ENCODE peak calls at places on chromosomes 11 and 22, in eight cellular contexts. S is effector memory CD4-positive, alpha-beta T cell; B is prostate gland; H is SK-N-SH; C is CD4-positive, alpha-beta memory T cell; L is heart right ventricle; T is psoas muscle; O is A549. I is an unnamed sample.

GRCh38 chr11:6498121-6498520 is 1.0 kb downstream of the DNHD1 start:
- DNase-seq in S (no peak), C (no peak), H (no peak), B (no peak), L (no peak), O (no peak), T (no peak), I (no peak)

GRCh38 chr11:86586307-86586706 is 86.1 kb downstream of the ME3 start:
- DNase-seq in C (no peak), L (no peak), S (no peak), O (no peak), T (no peak), B (no peak), H (no peak), I (no peak)

GRCh38 chr11:126456783-126457542 is 101.5 kb downstream of the ST3GAL4 start:
- DNase-seq in T (no peak), O (no peak), L (no peak), S (no peak), H (peak; percentile 73), B (no peak), C (no peak), I (no peak)

GRCh38 chr11:107999759-108000455 is 8.8 kb upstream of the CUL5 start:
- DNase-seq in L (no peak), T (no peak), O (peak; percentile 67), C (peak; percentile 21), H (peak; percentile 56), B (no peak), S (no peak), I (no peak)

GRCh38 chr22:49344196-49344595 is 483.5 kb downstream of the BRD1 start:
- DNase-seq in L (no peak), S (no peak), O (no peak), T (no peak), B (no peak), H (no peak), C (no peak), I (no peak)

GRCh38 chr11:62565100-62565802 is 8.4 kb downstream of the EEF1G start:
- DNase-seq in B (no peak), S (no peak), T (no peak), C (no peak), H (no peak), O (no peak), L (no peak), I (no peak)

GRCh38 chr11:118785362-118785761 is 5.6 kb downstream of the DDX6 start:
- DNase-seq in H (no peak), C (no peak), L (no peak), T (no peak), B (no peak), O (no peak), S (peak; percentile 6), I (no peak)

GRCh38 chr22:50610041-50610451 is 9.5 kb downstream of the MAPK8IP2 start:
- DNase-seq in T (no peak), L (no peak), S (no peak), C (no peak), B (no peak), O (no peak), H (no peak), I (no peak)

GRCh38 chr22:25202290-25202921 is 2.7 kb downstream of the CRYBB3 start:
- DNase-seq in L (peak; percentile 31), S (peak; percentile 12), H (peak; percentile 89), B (peak; percentile 41), C (peak; percentile 39), O (peak; percentile 69), T (peak; percentile 48), I (peak; percentile 57)

GRCh38 chr11:104219081-104219480 is 55.1 kb upstream of the PDGFD start:
- DNase-seq in S (no peak), T (peak; percentile 40), L (no peak), C (no peak), B (no peak), H (no peak), O (no peak), I (no peak)

GRCh38 chr11:34641456-34641855 is 20.6 kb downstream of the EHF start:
- DNase-seq in O (no peak), T (no peak), C (no peak), B (no peak), S (no peak), L (no peak), H (no peak), I (no peak)
- H3K4me1 ChIP-seq in O (peaks cover 88% of the 10 kb centered on the region), T (no peaks in the 10 kb centered on the region), C (no peaks in the 10 kb centered on the region), B (peaks cover 36% of the 10 kb centered on the region), S (no peaks in the 10 kb centered on the region), L (no peaks in the 10 kb centered on the region), H (peaks cover 2% of the 10 kb centered on the region), I (peaks cover 75% of the 10 kb centered on the region)

GRCh38 chr11:46493786-46494185 is 100.0 kb downstream of the AMBRA1 start:
- DNase-seq in L (no peak), S (no peak), O (no peak), H (no peak), B (no peak), C (no peak), T (no peak), I (no peak)
- H3K4me1 ChIP-seq in L (peaks cover 63% of the 10 kb centered on the region), S (no peaks in the 10 kb centered on the region), O (no peaks in the 10 kb centered on the region), H (no peaks in the 10 kb centered on the region), B (peaks cover 7% of the 10 kb centered on the region), C (no peaks in the 10 kb centered on the region), T (peaks cover 13% of the 10 kb centered on the region), I (peaks cover 37% of the 10 kb centered on the region)

DNA sequence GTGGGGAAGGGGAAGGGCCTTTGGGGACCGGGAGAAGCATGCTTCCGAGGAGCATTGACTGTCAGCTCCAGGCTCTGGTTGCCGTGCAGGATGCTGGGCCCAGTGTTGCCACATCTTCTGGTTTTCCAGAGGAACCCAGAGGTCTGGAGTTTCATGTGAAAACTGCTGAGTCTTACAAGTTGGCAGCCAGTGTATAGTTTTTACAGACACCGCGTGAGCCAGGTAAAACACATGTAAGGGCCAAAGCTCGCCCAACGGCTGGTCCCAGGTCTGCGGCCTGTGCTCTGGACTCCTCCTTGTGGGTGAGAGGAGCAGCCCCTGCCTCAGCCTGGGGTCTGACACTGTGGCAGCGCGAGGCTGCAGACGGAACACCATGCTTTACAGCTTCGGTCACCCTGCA is 18.4 kb upstream of the SORL1-AS1 start:
- DNase-seq in B (no peak), L (no peak), O (no peak), S (no peak), H (no peak), C (no peak), T (no peak), I (no peak)
- H3K4me1 ChIP-seq in B (peaks cover 19% of the 10 kb centered on the region), L (peaks cover 12% of the 10 kb centered on the region), O (peaks cover 17% of the 10 kb centered on the region), S (peaks cover 36% of the 10 kb centered on the region), H (peaks cover 14% of the 10 kb centered on the region), C (peaks cover 97% of the 10 kb centered on the region), T (no peaks in the 10 kb centered on the region), I (peaks cover 7% of the 10 kb centered on the region)

GRCh38 chr11:129976371-129976770 is 26.3 kb downstream of the PRDM10 start:
- DNase-seq in S (no peak), C (no peak), O (no peak), B (no peak), L (no peak), T (no peak), H (no peak), I (no peak)
- H3K4me1 ChIP-seq in S (no peaks in the 10 kb centered on the region), C (no peaks in the 10 kb centered on the region), O (no peaks in the 10 kb centered on the region), B (no peaks in the 10 kb centered on the region), L (peaks cover 14% of the 10 kb centered on the region), T (peaks cover 4% of the 10 kb centered on the region), H (no peaks in the 10 kb centered on the region), I (peaks cover 6% of the 10 kb centered on the region)

GRCh38 chr11:75170463-75171201 is 19.7 kb downstream of the SLCO2B1 start:
- DNase-seq in O (no peak), B (no peak), S (no peak), C (no peak), T (no peak), H (no peak), L (no peak), I (no peak)
- H3K4me1 ChIP-seq in O (peaks cover 10% of the 10 kb centered on the region), B (no peaks in the 10 kb centered on the region), S (peaks cover 10% of the 10 kb centered on the region), C (peaks cover 13% of the 10 kb centered on the region), T (no peaks in the 10 kb centered on the region), H (no peaks in the 10 kb centered on the region), L (peaks cover 24% of the 10 kb centered on the region), I (peaks cover 22% of the 10 kb centered on the region)

I was measured in transverse colon.